ENCODE peak calls at places on chromosomes 5 and 9, in seven cellular contexts. Y is esophagus squamous epithelium; S is lower lobe of right lung; F is RWPE1; U is glutamatergic neuron; D is CD8-positive, alpha-beta T cell; C is heart left ventricle. L is an unnamed sample.

GRCh38 chr5:31809037-31809910 is 170.3 kb downstream of the PDZD2 start:
- DNase-seq in D (no peak), F (peak), Y (no peak), S (peak), U (peak), C (peak), L (peak)

GRCh38 chr5:119255571-119256356 is 100.1 kb upstream of the TNFAIP8 start:
- DNase-seq in Y (no peak), F (no peak), U (no peak), C (no peak), D (no peak), S (no peak), L (no peak)

GRCh38 chr5:142614054-142614453 is 71.8 kb downstream of the FGF1 start:
- DNase-seq in F (no peak), Y (no peak), D (no peak), C (no peak), U (no peak), S (no peak), L (no peak)

GRCh38 chr5:98771389-98772109 is 1.9 kb upstream of the RGMB start:
- DNase-seq in Y (no peak), S (no peak), C (peak), U (peak), F (peak), D (peak), L (no peak)

GRCh38 chr5:176418251-176418650 is 1.9 kb upstream of the CLTB start:
- DNase-seq in U (no peak), S (no peak), C (no peak), D (no peak), Y (no peak), F (no peak), L (no peak)

GRCh38 chr9:80504525-80505235 is 932.9 kb downstream of the TLE4 start:
- DNase-seq in S (no peak), F (no peak), Y (no peak), U (no peak), C (no peak), D (no peak), L (no peak)

GRCh38 chr5:169768416-169768815 is 131.3 kb downstream of the DOCK2 start:
- DNase-seq in C (no peak), D (no peak), Y (no peak), S (no peak), F (no peak), U (no peak), L (no peak)

GRCh38 chr9:137436761-137437600 is 4.2 kb downstream of the ENTPD8 start:
- DNase-seq in S (peak), F (no peak), U (no peak), D (no peak), Y (no peak), C (peak), L (no peak)

GRCh38 chr9:5799314-5799713 is 33.6 kb downstream of the ERMP1 start:
- DNase-seq in U (no peak), C (no peak), Y (no peak), S (no peak), F (peak), D (no peak), L (no peak)

GRCh38 chr5:149002761-149003689 is 59.8 kb downstream of the SH3TC2 start:
- DNase-seq in C (no peak), U (no peak), Y (no peak), S (no peak), F (peak), D (no peak), L (no peak)

GRCh38 chr5:97102010-97102470 is 40.4 kb downstream of the LIX1 start:
- DNase-seq in U (no peak), F (no peak), D (no peak), S (no peak), C (no peak), Y (no peak), L (no peak)

GRCh38 chr5:142807378-142807911 is 37.3 kb downstream of the ARHGAP26 start:
- DNase-seq in S (no peak), U (peak), D (no peak), Y (no peak), C (peak), F (no peak), L (no peak)

DNA sequence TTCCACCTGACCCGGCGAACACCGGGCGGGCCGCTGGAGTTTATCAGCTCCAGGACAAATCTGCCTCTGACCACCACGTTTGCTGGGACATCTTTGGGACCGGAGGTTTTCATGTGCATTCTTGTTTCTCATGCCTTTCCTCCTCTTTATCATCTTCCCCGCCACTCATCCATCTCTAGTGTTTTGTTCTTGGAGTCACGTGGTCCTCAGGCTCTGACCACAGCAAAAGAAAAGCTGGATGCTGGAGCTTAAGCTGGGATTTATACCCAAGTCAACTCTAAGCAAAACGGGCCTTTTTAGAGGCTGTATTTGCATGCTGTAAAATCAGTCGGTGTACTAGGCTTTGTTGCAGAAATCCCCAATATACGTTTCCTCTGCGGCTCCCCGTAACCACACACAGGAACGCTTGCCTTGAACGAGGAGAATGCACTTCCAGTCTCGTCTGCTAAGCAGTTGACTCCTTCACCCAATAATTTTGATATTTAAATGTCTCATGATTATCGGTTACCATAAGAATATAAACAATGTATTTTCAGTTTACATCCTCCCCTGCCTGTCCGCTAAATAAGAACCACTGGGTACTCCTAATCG is 642 bp upstream of the NDUFS6 start:
- DNase-seq in D (peak), U (no peak), F (no peak), C (no peak), S (no peak), Y (no peak), L (no peak)
- TF ChIP-seq CTCF in D (no peak), U (no peak), F (no peak), C (no peak), S (no peak), Y (no peak), L (no peak)

GRCh38 chr5:150489358-150490295 is 18.3 kb upstream of the NDST1 start:
- DNase-seq in F (no peak), U (peak), D (no peak), S (no peak), C (no peak), Y (no peak), L (no peak)
- TF ChIP-seq CTCF in F (no peak), U (no peak), D (no peak), S (no peak), C (no peak), Y (no peak), L (no peak)

GRCh38 chr9:112971415-112971814 is 40.6 kb downstream of the ZNF883 start:
- DNase-seq in C (no peak), U (peak), F (no peak), D (no peak), Y (no peak), S (no peak), L (no peak)

GRCh38 chr9:112969730-112970129 is 42.3 kb downstream of the ZNF883 start:
- DNase-seq in F (no peak), Y (no peak), S (no peak), D (no peak), U (no peak), C (no peak), L (no peak)

DNA sequence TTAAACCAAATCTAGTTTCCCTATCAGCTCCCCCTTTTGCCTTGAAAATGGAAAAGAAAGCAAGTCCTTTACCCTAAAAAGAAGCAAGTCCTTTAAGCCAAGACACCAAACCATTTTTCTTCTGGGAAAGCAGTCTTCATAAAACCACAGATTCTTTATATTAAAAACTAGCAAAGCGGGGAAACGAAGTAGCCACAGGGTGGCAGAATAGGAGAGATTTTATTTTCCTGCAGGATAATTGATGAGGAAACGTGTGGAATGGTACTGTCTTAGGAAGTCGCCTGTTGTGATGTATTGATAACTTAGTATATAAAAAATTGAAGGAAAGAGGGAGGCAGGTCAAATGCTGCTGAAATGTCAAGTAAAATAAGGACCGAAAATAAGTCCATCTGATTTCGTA is 41.1 kb downstream of the ZNF883 start:
- DNase-seq in F (peak), Y (no peak), S (no peak), U (no peak), D (no peak), C (no peak), L (no peak)
- TF ChIP-seq CTCF in F (peak), Y (no peak), S (no peak), U (no peak), D (no peak), C (no peak), L (peak)

DNA sequence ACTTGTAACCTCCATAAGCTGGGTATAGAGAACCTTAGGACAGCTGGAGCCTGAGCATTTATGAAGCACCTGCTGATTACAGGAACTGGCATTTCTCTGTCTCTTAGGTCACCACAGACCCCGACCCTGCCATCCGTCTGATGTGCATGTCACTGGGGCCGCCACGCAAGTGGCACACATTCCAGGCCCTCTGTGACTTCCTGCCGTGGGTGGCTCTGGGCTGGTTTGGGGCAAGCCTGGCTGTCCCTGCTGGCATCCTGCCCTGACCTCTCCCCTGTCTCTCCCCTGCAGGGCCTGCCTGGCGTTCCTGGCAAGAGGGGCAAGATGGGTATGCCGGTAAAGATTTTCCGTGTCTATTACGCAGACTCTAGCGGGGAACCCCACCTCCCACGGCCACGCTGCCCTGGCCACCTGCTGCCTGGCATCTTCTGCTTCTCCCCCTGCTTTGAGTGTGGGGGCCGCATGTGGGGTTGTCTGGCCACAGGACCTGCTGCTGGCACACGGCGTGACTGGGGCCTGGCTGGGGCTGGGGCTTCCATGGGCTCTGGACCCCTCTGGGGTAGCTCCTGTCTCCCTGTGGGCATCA is 55.4 kb downstream of the COL27A1 start:
- DNase-seq in S (peak), F (no peak), Y (no peak), C (no peak), D (no peak), U (no peak), L (no peak)
- TF ChIP-seq CTCF in S (no peak), F (no peak), Y (no peak), C (no peak), D (no peak), U (no peak), L (no peak)

GRCh38 chr5:72243706-72244105 is 76.3 kb downstream of the MRPS27 start:
- DNase-seq in F (no peak), D (no peak), S (no peak), U (no peak), Y (no peak), C (no peak), L (no peak)

GRCh38 chr5:72245517-72246238 is 74.4 kb downstream of the MRPS27 start:
- DNase-seq in U (no peak), D (no peak), C (no peak), F (no peak), Y (no peak), S (no peak), L (no peak)

GRCh38 chr5:72242796-72243475 is 77.1 kb downstream of the MRPS27 start:
- DNase-seq in F (no peak), Y (no peak), C (no peak), S (no peak), D (no peak), U (peak), L (no peak)

GRCh38 chr5:72246239-72246580 is 73.8 kb downstream of the MRPS27 start:
- DNase-seq in D (no peak), S (no peak), U (no peak), C (no peak), F (no peak), Y (no peak), L (no peak)

GRCh38 chr5:72244862-72245371 is 75.1 kb downstream of the MRPS27 start:
- DNase-seq in U (peak), Y (no peak), S (no peak), D (no peak), C (no peak), F (peak), L (no peak)
- TF ChIP-seq CTCF in U (peak), Y (no peak), S (no peak), D (no peak), C (peak), F (peak), L (peak)

GRCh38 chr9:133347515-133347984 is 381 bp downstream of the MED22 start:
- DNase-seq in Y (no peak), S (peak), F (peak), C (peak), U (peak), D (peak), L (peak)
- TF ChIP-seq CTCF in Y (peak), S (no peak), F (no peak), C (no peak), U (no peak), D (no peak), L (no peak)

DNA sequence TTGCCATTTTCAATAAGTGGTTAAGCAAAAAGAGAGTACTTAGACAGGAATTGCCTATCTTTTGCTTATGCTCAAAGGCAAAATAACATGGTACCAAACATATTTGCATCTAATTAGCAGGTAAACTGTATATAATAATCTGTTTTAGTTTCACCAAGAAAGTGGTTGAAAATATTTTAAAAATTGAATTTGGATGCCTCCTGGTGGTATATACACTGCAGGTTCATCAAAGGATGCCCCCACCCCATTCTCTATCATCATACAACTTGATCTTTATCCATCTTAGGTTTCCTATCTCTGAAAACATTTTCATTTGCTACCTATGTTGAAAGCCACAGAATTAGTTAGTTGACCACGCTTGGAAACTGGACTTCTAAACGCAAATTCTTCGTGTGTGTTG is 47.0 kb upstream of the MROH2B start:
- DNase-seq in D (no peak), Y (no peak), U (no peak), C (no peak), S (no peak), F (no peak), L (no peak)
- TF ChIP-seq CTCF in D (no peak), Y (no peak), U (no peak), C (no peak), S (no peak), F (no peak), L (peak)

L was measured in D721Med.